ENCODE peak calls at places on chromosomes 5 and 9, in eight cellular contexts. J is prostate gland, L is body of pancreas, O is cardiac muscle cell, V is HCT116, N is lower lobe of right lung, M is K562, X is spleen. Y is an unnamed sample.

GRCh38 chr5:158485604-158486081 is 614.1 kb downstream of the EBF1 start:
- DNase-seq in N (no peak), M (no peak), O (peak; percentile 20), X (no peak), V (no peak), J (peak; percentile 15), L (no peak), Y (peak; percentile 45)

GRCh38 chr5:105899726-105900125 is 1771.0 kb downstream of the EFNA5 start:
- DNase-seq in J (no peak), M (no peak), L (no peak), O (no peak), N (no peak), X (no peak), V (no peak), Y (no peak)

GRCh38 chr5:71922584-71923106 is 184.6 kb upstream of the MAP1B start:
- DNase-seq in X (no peak), V (peak; percentile 85), O (peak; percentile 88), N (no peak), J (no peak), L (no peak), M (no peak), Y (no peak)

GRCh38 chr5:14669975-14670374 is 5.5 kb downstream of the OTULIN start:
- DNase-seq in J (no peak), N (no peak), X (no peak), M (no peak), O (no peak), V (no peak), L (no peak), Y (no peak)

GRCh38 chr5:84088996-84089395 is 295.7 kb downstream of the EDIL3 start:
- DNase-seq in O (peak; percentile 57), V (peak; percentile 31), M (peak; percentile 4), N (no peak), X (no peak), J (no peak), L (no peak), Y (peak; percentile 68)

GRCh38 chr5:109045710-109046109 is 298.0 kb downstream of the FER start:
- DNase-seq in M (no peak), X (no peak), V (no peak), O (peak; percentile 5), N (no peak), J (no peak), L (no peak), Y (no peak)

GRCh38 chr9:92631452-92632211 is 38.3 kb downstream of the IPPK start:
- DNase-seq in L (no peak), J (no peak), O (no peak), N (peak; percentile 18), X (no peak), V (no peak), M (no peak), Y (no peak)

GRCh38 chr5:14490309-14490711 is 91.3 kb upstream of the OTULINL start:
- DNase-seq in L (peak; percentile 50), V (no peak), O (no peak), M (no peak), J (no peak), N (peak; percentile 79), X (no peak), Y (no peak)

GRCh38 chr5:314676-315487 is 6.6 kb upstream of the AHRR start:
- DNase-seq in V (no peak), N (no peak), M (no peak), L (no peak), O (no peak), J (no peak), X (no peak), Y (no peak)

GRCh38 chr9:101362450-101362849 is 22.4 kb downstream of the BAAT start:
- DNase-seq in M (peak; percentile 75), O (no peak), V (no peak), J (no peak), X (no peak), L (no peak), N (no peak), Y (no peak)

GRCh38 chr5:61523072-61523471 is 191.0 kb downstream of the ZSWIM6 start:
- DNase-seq in M (no peak), N (no peak), L (no peak), O (no peak), X (no peak), V (no peak), J (no peak), Y (no peak)

GRCh38 chr9:114516913-114517312 is 11.6 kb upstream of the WHRN start:
- DNase-seq in L (no peak), J (no peak), X (no peak), O (peak; percentile 56), V (no peak), N (no peak), M (peak; percentile 22), Y (no peak)

GRCh38 chr5:76082790-76083554 is at the start of gene SV2C:
- DNase-seq in M (no peak), X (peak; percentile 79), L (no peak), J (no peak), O (peak; percentile 10), N (peak; percentile 45), V (no peak), Y (peak; percentile 37)

GRCh38 chr9:129559506-129559881 is 61.4 kb downstream of the C9orf50 start:
- DNase-seq in M (no peak), V (no peak), O (no peak), X (no peak), N (no peak), J (no peak), L (no peak), Y (no peak)
- H3K4me3 ChIP-seq in M (no peak overlapping the region), V (no peak overlapping the region), O (no peak overlapping the region), X (no peak overlapping the region), N (no peak overlapping the region), J (no peak overlapping the region), L (no peak overlapping the region), Y (no peak overlapping the region)

DNA sequence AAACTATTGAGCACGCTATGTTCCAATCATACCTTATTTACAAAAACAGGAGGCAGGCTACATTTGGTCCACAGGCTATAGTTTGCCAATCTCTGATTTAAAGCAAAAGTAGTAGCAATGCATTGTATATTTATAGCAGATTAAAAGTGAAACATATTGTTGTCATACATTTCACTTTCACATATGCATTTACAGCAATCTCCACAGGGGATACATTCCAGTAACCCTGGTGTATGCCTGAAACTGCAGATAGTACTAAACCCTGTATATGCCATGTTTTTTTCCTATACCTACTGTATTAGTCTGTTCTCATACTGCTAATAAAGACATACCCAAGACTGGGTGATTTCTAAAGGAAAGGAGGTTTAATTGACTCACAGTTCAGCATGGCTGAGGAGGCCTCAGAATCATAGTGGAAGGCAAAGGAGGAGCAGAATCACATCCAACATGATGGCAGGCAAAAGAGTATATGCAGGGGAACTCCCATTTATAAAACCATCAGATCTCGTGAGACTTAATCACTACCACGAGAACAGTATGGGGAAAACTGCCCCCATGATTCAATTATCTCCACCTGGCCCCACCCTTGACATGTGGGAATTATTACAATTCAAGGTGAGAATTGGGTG is 5.9 kb upstream of the CSF1R start:
- DNase-seq in N (no peak), M (no peak), J (no peak), V (no peak), L (no peak), O (no peak), X (no peak), Y (no peak)
- H3K27me3 ChIP-seq in N (no peaks in the 10 kb centered on the region), M (peaks cover 13% of the 10 kb centered on the region), J (no peaks in the 10 kb centered on the region), V (peaks cover 28% of the 10 kb centered on the region), L (no peaks in the 10 kb centered on the region), O (peaks cover 34% of the 10 kb centered on the region), X (no peaks in the 10 kb centered on the region), Y (peaks cover 45% of the 10 kb centered on the region)

DNA sequence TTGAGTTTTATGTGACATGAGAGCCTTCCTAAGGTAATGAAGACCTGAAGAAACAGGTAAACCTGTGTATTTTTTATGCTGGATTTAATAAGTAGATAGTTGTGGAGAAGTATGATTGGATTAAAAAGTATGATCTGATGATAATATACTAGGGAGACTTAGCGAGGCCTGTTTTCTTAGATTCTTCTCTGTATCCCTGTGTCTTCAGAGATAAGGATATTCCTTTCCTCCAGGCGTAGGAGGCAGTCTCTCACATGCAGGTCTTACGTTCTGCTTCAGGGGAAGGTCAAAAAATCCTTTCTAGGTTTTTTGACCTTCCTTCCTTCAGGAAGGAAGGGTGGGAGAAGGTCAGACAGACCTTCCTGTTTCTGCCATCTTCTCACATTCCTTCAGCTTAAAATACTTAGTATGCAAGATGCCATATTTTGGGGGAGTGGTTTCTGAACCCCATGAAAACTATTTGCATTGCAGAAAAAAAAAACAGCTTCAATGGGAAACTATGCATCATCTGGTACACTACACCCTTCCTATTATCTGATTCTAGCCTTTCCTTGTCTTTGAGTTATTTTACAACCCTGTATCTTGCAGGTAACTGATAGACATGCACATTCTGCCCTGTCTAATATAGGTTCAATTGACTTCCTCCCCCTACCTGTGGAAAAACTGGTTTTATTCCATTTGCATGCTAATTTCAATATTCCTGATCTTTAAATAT is 57.3 kb upstream of the ZNF608 start:
- DNase-seq in V (no peak), X (no peak), O (no peak), J (no peak), N (no peak), M (peak; percentile 37), L (no peak), Y (no peak)
- TF ChIP-seq CTCF in V (no peak), X (no peak), O (no peak), J (no peak), N (no peak), M (no peak), L (no peak), Y (no peak)

GRCh38 chr9:136995772-136996308 is 528 bp downstream of the CLIC3 start:
- DNase-seq in N (peak; percentile 90), J (no peak), L (peak; percentile 45), O (no peak), M (peak; percentile 45), X (no peak), V (no peak), Y (peak; percentile 53)

GRCh38 chr9:136995370-136995769 is 998 bp downstream of the CLIC3 start:
- DNase-seq in J (no peak), O (no peak), L (no peak), M (no peak), V (no peak), N (no peak), X (no peak), Y (no peak)

GRCh38 chr9:136996361-136997281 is at the start of gene CLIC3:
- DNase-seq in J (no peak), X (peak; percentile 88), V (no peak), O (no peak), N (peak; percentile 84), M (peak; percentile 79), L (no peak), Y (peak; percentile 42)

GRCh38 chr9:136997830-136998234 is 1.5 kb upstream of the CLIC3 start:
- DNase-seq in O (no peak), N (no peak), L (no peak), X (no peak), M (no peak), J (no peak), V (no peak), Y (no peak)

DNA sequence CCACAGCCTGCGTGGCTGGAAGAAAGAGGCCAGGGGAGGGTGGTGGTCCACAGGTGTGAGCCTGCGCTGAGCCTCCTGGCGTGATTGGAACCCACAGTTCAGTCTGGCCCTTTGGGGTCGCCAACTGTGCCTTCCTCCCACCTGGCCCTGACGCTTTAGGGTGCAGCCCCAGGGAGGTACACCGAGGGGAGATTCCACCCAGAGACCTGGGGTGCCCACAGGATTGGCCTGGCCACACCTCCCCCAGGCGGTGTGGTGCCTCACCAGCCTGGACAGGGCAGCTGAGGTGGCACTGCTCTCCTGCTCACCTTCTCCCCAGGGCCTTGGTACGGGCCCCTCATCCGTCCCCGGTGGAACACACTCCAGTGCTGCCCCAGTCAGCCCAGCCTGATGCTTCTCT is 987 bp upstream of the CLIC3 start:
- DNase-seq in L (no peak), X (no peak), M (no peak), V (no peak), N (no peak), J (no peak), O (no peak), Y (no peak)
- H3K4me3 ChIP-seq in L (no peak overlapping the region), X (peak overlapping the region; percentile 30), M (no peak overlapping the region), V (peak overlapping the region; percentile 56), N (peak overlapping the region; percentile 55), J (no peak overlapping the region), O (no peak overlapping the region), Y (no peak overlapping the region)